ENCODE peak calls at places on chromosomes 16 and 17, in ten cellular contexts. I, J, T, Q, Z, G, A, W, O and F are unnamed samples.

GRCh38 chr17:66214893-66215528 is 14.2 kb downstream of the APOH start:
- DNase-seq in I (no peak), J (no peak), T (no peak), Q (no peak), Z (no peak), G (no peak), A (no peak), W (no peak), O (no peak), F (no peak)

GRCh38 chr16:46873201-46873600 is 11.0 kb upstream of the GPT2 start:
- DNase-seq in I (no peak), J (no peak), T (no peak), Q (no peak), Z (no peak), G (no peak), A (no peak), W (no peak), O (no peak), F (no peak)

GRCh38 chr16:81693047-81693446 is 86.0 kb upstream of the PLCG2 start:
- DNase-seq in I (no peak), J (no peak), T (no peak), Q (no peak), Z (no peak), G (no peak), A (peak; percentile 20), W (no peak), O (no peak), F (no peak)

GRCh38 chr17:21042434-21043295 is at the start of gene USP22:
- DNase-seq in I (peak; percentile 74), J (peak; percentile 71), T (peak; percentile 47), Q (no peak), Z (no peak), G (no peak), A (no peak), W (peak; percentile 99), O (peak; percentile 76), F (peak; percentile 90)

GRCh38 chr17:245020-245419 is 63.6 kb upstream of the DOC2B start:
- DNase-seq in I (no peak), J (no peak), T (no peak), Q (no peak), Z (no peak), G (no peak), A (no peak), W (no peak), O (no peak), F (no peak)

GRCh38 chr17:2435181-2435741 is 34.4 kb upstream of the MNT start:
- DNase-seq in I (no peak), J (no peak), T (no peak), Q (no peak), Z (no peak), G (peak; percentile 67), A (no peak), W (no peak), O (no peak), F (no peak)

GRCh38 chr16:73071131-73071940 is 23.4 kb upstream of the ZFHX3 start:
- DNase-seq in I (no peak), J (no peak), T (no peak), Q (no peak), Z (no peak), G (no peak), A (no peak), W (no peak), O (no peak), F (no peak)

GRCh38 chr17:79498854-79499253 is 112.0 kb downstream of the RBFOX3 start:
- DNase-seq in I (no peak), J (no peak), T (no peak), Q (no peak), Z (no peak), G (no peak), A (no peak), W (no peak), O (no peak), F (no peak)

GRCh38 chr16:89132194-89133005 is 38.7 kb downstream of the ACSF3 start:
- DNase-seq in I (no peak), J (no peak), T (no peak), Q (no peak), Z (no peak), G (no peak), A (no peak), W (no peak), O (no peak), F (no peak)

GRCh38 chr17:45851873-45852272 is 7.2 kb downstream of the SPPL2C start:
- DNase-seq in I (no peak), J (no peak), T (no peak), Q (no peak), Z (no peak), G (no peak), A (no peak), W (no peak), O (no peak), F (no peak)

GRCh38 chr17:19381741-19382444 is 3.6 kb downstream of the MAPK7 start:
- DNase-seq in I (no peak), J (no peak), T (no peak), Q (no peak), Z (no peak), G (no peak), A (no peak), W (no peak), O (no peak), F (no peak)

GRCh38 chr16:11698271-11698689 is 30.0 kb downstream of the SNN start:
- DNase-seq in I (no peak), J (peak; percentile 72), T (peak; percentile 51), Q (no peak), Z (no peak), G (no peak), A (no peak), W (no peak), O (no peak), F (no peak)

GRCh38 chr16:81263470-81264200 is 25.1 kb downstream of the BCO1 start:
- DNase-seq in I (no peak), J (peak; percentile 26), T (no peak), Q (no peak), Z (no peak), G (no peak), A (peak; percentile 7), W (no peak), O (no peak), F (no peak)

GRCh38 chr16:6573577-6573976 is 759.1 kb upstream of the RBFOX1 start:
- DNase-seq in I (peak; percentile 20), J (no peak), T (peak; percentile 1), Q (no peak), Z (peak; percentile 26), G (peak; percentile 58), A (no peak), W (no peak), O (no peak), F (no peak)

GRCh38 chr17:31915456-31916100 is 14.1 kb upstream of the UTP6 start:
- DNase-seq in I (no peak), J (peak; percentile 21), T (no peak), Q (no peak), Z (no peak), G (no peak), A (no peak), W (no peak), O (no peak), F (no peak)

GRCh38 chr16:56675685-56676210 is 6.1 kb downstream of the MT1H start:
- DNase-seq in I (no peak), J (no peak), T (no peak), Q (peak; percentile 27), Z (no peak), G (no peak), A (no peak), W (no peak), O (no peak), F (no peak)

GRCh38 chr17:71769850-71770249 is 351.0 kb upstream of the SOX9 start:
- DNase-seq in I (no peak), J (no peak), T (no peak), Q (no peak), Z (no peak), G (no peak), A (no peak), W (no peak), O (no peak), F (no peak)